ENCODE peak calls at places on chromosomes 4 and X, in four cellular contexts. I, M, A and D are unnamed samples.

GRCh38 chr4:133136833-133137232 is 12.3 kb upstream of the PCDH10 start:
- DNase-seq in I (no peak), M (peak), A (no peak), D (no peak)

GRCh38 chrX:69060631-69061408 is 104.4 kb downstream of the PJA1 start:
- DNase-seq in I (peak), M (no peak), A (no peak), D (peak)

GRCh38 chrX:149527705-149528104 is 13.1 kb upstream of the EOLA1 start:
- DNase-seq in I (no peak), M (peak), A (no peak), D (peak)

GRCh38 chrX:45788941-45789348 is 588.3 kb upstream of the DIPK2B start:
- DNase-seq in I (peak), M (no peak), A (no peak), D (peak)

GRCh38 chr4:55458164-55458563 is 62.4 kb downstream of the TMEM165 start:
- DNase-seq in I (no peak), M (no peak), A (no peak), D (peak)

GRCh38 chr4:30720021-30720655 is at the start of gene PCDH7:
- DNase-seq in I (peak), M (no peak), A (no peak), D (peak)

GRCh38 chr4:174420317-174420716 is 102.0 kb downstream of the HPGD start:
- DNase-seq in I (no peak), M (no peak), A (no peak), D (no peak)

GRCh38 chr4:8599657-8600056 is 7.1 kb downstream of the CPZ start:
- DNase-seq in I (no peak), M (no peak), A (no peak), D (peak)

GRCh38 chrX:151825927-151826471 is 86.7 kb upstream of the MAGEA4 start:
- DNase-seq in I (no peak), M (no peak), A (no peak), D (peak)

GRCh38 chrX:11665144-11666040 is at the start of gene ARHGAP6:
- DNase-seq in I (peak), M (no peak), A (no peak), D (peak)
- H3K4me3 ChIP-seq in I (peak), M (no peak), A (no peak), D (peak)

GRCh38 chrX:9354918-9355317 is 109.9 kb upstream of the TBL1X start:
- DNase-seq in I (no peak), M (no peak), A (no peak), D (no peak)

GRCh38 chrX:9352683-9353430 is 112.0 kb upstream of the TBL1X start:
- DNase-seq in I (peak), M (peak), A (no peak), D (peak)

GRCh38 chrX:9349572-9350259 is 115.1 kb upstream of the TBL1X start:
- DNase-seq in I (no peak), M (no peak), A (peak), D (peak)

GRCh38 chrX:9352243-9352642 is 112.6 kb upstream of the TBL1X start:
- DNase-seq in I (no peak), M (peak), A (no peak), D (no peak)

DNA sequence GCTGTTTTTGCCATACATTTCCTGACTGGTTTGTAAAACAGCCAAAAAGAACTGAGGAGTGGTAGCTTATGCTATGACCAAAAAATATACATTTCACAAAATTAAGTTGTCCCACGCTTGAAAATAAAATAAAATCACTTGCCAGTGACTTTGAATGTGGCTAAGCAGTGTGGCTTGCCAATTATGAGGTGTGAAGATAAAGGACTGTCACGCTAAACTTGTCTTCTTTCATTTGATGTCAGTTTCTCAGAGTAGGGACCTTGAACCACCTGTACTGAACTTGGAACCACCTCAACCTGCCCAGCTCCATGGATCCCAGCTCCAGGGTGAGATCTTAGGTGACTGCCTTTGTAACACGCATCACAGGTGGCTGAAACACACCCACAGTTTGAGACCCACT is 113.7 kb upstream of the TBL1X start:
- DNase-seq in I (no peak), M (no peak), A (no peak), D (no peak)
- TF ChIP-seq CTCF in I (no peak), M (no peak), A (no peak), D (no peak)

DNA sequence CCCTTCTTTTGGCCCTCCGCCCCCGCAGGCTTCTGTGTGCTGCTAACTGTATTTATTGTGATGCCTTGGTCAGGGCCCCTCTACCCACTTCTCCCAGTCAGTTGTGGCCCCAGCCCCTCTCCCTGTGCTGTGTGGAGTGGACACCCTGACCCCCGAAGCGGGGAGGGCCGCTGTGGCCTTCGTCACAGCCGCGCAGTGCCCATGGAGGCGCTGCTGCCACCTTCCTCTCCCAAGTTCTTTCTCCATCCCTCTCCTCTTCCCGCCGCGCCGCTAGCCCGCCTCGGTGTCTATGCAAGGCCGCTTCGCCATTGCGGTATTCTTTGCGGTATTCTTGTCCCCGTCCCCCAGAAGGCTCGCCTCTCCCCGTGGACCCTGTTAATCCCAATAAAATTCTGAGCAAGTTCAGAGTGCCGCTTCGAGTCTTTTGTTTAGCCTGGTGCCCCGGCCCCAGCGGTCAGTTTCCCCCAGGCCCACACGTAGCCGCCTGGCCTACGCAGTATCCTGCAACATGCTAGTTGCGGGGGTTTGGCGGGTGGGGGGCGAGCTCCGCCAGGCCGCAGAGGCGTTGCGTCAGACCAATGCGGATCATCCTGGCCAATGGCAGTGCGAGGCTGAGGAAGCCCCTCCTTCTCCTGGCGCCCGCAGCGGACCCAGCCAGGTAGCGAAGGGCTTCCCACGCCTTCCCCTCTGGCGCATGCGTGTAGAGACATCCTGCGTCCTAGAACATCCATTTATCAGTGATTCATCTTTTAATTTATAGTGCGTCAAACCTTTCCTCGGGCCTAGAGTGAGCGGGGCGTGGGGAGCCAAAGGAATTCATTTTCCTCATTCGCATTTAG is 5.6 kb upstream of the KANTR start:
- DNase-seq in I (peak), M (no peak), A (peak), D (peak)
- H3K4me3 ChIP-seq in I (peak), M (no peak), A (peak), D (peak)

GRCh38 chr4:147059064-147059731 is 113.5 kb upstream of the TTC29 start:
- DNase-seq in I (no peak), M (no peak), A (no peak), D (no peak)

GRCh38 chr4:147060171-147060931 is 114.7 kb upstream of the TTC29 start:
- DNase-seq in I (no peak), M (no peak), A (no peak), D (peak)

GRCh38 chr4:147054241-147054902 is 108.7 kb upstream of the TTC29 start:
- DNase-seq in I (no peak), M (no peak), A (peak), D (peak)

GRCh38 chr4:147057631-147057980 is 111.9 kb upstream of the TTC29 start:
- DNase-seq in I (no peak), M (no peak), A (no peak), D (peak)

DNA sequence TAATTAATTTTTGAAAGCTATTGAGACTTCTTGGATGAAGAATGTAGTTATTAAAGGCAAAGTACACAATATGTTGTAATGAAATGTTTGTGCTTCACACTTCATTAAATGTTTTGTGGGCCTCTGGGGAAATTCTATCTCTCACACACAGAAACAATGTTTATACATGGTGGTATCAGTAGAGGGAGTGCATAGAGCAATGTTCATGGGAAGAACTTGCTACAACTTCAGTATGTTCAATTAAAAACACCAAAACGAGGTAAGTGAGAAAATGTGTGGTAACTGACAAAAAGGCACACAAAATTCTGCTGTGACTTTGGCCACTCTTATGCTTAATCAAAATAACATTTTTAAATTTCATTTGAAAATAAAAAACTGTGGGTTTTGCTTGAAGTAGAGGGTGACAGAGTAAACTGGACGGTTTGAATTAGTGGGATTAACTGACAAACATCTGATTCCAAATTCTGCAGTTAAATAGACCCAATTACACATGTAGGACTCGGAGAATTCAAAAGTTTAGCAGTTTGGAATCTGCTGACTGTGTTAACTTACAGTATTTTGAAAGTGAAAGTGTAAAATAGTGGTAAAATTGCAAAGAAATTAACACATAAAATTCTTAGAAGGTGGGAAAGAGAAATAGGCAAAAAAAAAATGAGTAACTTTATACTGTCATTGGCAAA is 111.4 kb upstream of the TTC29 start:
- DNase-seq in I (no peak), M (peak), A (no peak), D (peak)
- TF ChIP-seq CTCF in I (no peak), M (peak), A (no peak), D (peak)